ENCODE peak calls at places on chromosomes 6 and 20, in eight cellular contexts. One of them, this sample, is unnamed.
A peak's percentile ranks its signal among the peaks of the same experiment; 100 is the strongest.

GRCh38 chr6:89204096-89204495 is 13.1 kb downstream of the GABRR1 start:
- DNase-seq in NT2/D1: no peak
- DNase-seq in sciatic nerve: no peak
- DNase-seq in COLO829: no peak
- DNase-seq in iPS-NIHi11: no peak
- DNase-seq in D341Med: no peak
- DNase-seq in choroid plexus epithelial cell: no peak
- DNase-seq in PC-9: no peak
- DNase-seq in this sample: no peak

GRCh38 chr20:55038684-55039083 is 563.3 kb downstream of the DOK5 start:
- DNase-seq in NT2/D1: no peak
- DNase-seq in choroid plexus epithelial cell: no peak
- DNase-seq in COLO829: no peak
- DNase-seq in D341Med: no peak
- DNase-seq in iPS-NIHi11: no peak
- DNase-seq in sciatic nerve: no peak
- DNase-seq in PC-9: no peak
- DNase-seq in this sample: no peak

GRCh38 chr20:62409935-62410741 is 3.1 kb upstream of the CABLES2 start:
- DNase-seq in COLO829: peak; percentile 35
- DNase-seq in D341Med: peak; percentile 76
- DNase-seq in choroid plexus epithelial cell: peak; percentile 26
- DNase-seq in PC-9: no peak
- DNase-seq in NT2/D1: no peak
- DNase-seq in sciatic nerve: no peak
- DNase-seq in iPS-NIHi11: peak; percentile 82
- DNase-seq in this sample: peak; percentile 39

GRCh38 chr6:40295251-40295949 is 291.8 kb downstream of the LRFN2 start:
- DNase-seq in COLO829: no peak
- DNase-seq in PC-9: no peak
- DNase-seq in choroid plexus epithelial cell: no peak
- DNase-seq in D341Med: no peak
- DNase-seq in NT2/D1: no peak
- DNase-seq in sciatic nerve: no peak
- DNase-seq in iPS-NIHi11: no peak
- DNase-seq in this sample: no peak

GRCh38 chr20:62764156-62764935 is 31.9 kb upstream of the MRGBP start:
- DNase-seq in sciatic nerve: no peak
- DNase-seq in COLO829: no peak
- DNase-seq in D341Med: no peak
- DNase-seq in iPS-NIHi11: no peak
- DNase-seq in NT2/D1: no peak
- DNase-seq in PC-9: no peak
- DNase-seq in choroid plexus epithelial cell: no peak
- DNase-seq in this sample: no peak

GRCh38 chr6:54875539-54875938 is 29.0 kb downstream of the FAM83B start:
- DNase-seq in COLO829: no peak
- DNase-seq in NT2/D1: no peak
- DNase-seq in iPS-NIHi11: no peak
- DNase-seq in choroid plexus epithelial cell: no peak
- DNase-seq in D341Med: no peak
- DNase-seq in sciatic nerve: no peak
- DNase-seq in PC-9: no peak
- DNase-seq in this sample: no peak

GRCh38 chr20:16624106-16624505 is 50.9 kb upstream of the KIF16B start:
- DNase-seq in D341Med: no peak
- DNase-seq in choroid plexus epithelial cell: no peak
- DNase-seq in PC-9: peak; percentile 44
- DNase-seq in COLO829: no peak
- DNase-seq in iPS-NIHi11: no peak
- DNase-seq in NT2/D1: no peak
- DNase-seq in sciatic nerve: no peak
- DNase-seq in this sample: no peak

GRCh38 chr20:5400164-5400762 is 83.5 kb upstream of the PROKR2 start:
- DNase-seq in D341Med: no peak
- DNase-seq in choroid plexus epithelial cell: peak; percentile 56
- DNase-seq in iPS-NIHi11: peak; percentile 61
- DNase-seq in sciatic nerve: no peak
- DNase-seq in COLO829: peak; percentile 32
- DNase-seq in PC-9: no peak
- DNase-seq in NT2/D1: peak; percentile 15
- DNase-seq in this sample: peak; percentile 10

GRCh38 chr6:158008894-158009891 is 27.5 kb downstream of the SYNJ2 start:
- DNase-seq in choroid plexus epithelial cell: peak; percentile 54
- DNase-seq in D341Med: no peak
- DNase-seq in iPS-NIHi11: no peak
- DNase-seq in PC-9: no peak
- DNase-seq in COLO829: peak; percentile 41
- DNase-seq in NT2/D1: no peak
- DNase-seq in sciatic nerve: no peak
- DNase-seq in this sample: peak; percentile 67

GRCh38 chr20:18058661-18059467 is 1.1 kb upstream of the OVOL2 start:
- DNase-seq in NT2/D1: no peak
- DNase-seq in sciatic nerve: no peak
- DNase-seq in iPS-NIHi11: peak; percentile 80
- DNase-seq in D341Med: peak; percentile 71
- DNase-seq in COLO829: no peak
- DNase-seq in choroid plexus epithelial cell: no peak
- DNase-seq in PC-9: peak; percentile 81
- DNase-seq in this sample: no peak

GRCh38 chr6:64012351-64013060 is 376.9 kb downstream of the PHF3 start:
- DNase-seq in COLO829: peak; percentile 76
- DNase-seq in NT2/D1: peak; percentile 28
- DNase-seq in iPS-NIHi11: peak; percentile 44
- DNase-seq in sciatic nerve: no peak
- DNase-seq in PC-9: no peak
- DNase-seq in choroid plexus epithelial cell: peak; percentile 90
- DNase-seq in D341Med: peak; percentile 65
- DNase-seq in this sample: peak; percentile 73